ENCODE peak calls at places on chromosomes 4 and X, in seven cellular contexts. One of them, this sample, is unnamed.

GRCh38 chr4:91958651-91959050 is 345.1 kb upstream of the GRID2 start:
- DNase-seq in AG04450: no peak
- DNase-seq in neural crest cell: no peak
- DNase-seq in suprapubic skin: no peak
- DNase-seq in glutamatergic neuron: no peak
- DNase-seq in SK-N-SH: peak
- DNase-seq in IMR-90: peak
- DNase-seq in this sample: no peak

GRCh38 chr4:37815591-37815990 is 10.9 kb upstream of the PGM2 start:
- DNase-seq in IMR-90: no peak
- DNase-seq in SK-N-SH: no peak
- DNase-seq in glutamatergic neuron: no peak
- DNase-seq in suprapubic skin: no peak
- DNase-seq in neural crest cell: no peak
- DNase-seq in AG04450: no peak
- DNase-seq in this sample: no peak

GRCh38 chr4:15478724-15479088 is 9.0 kb downstream of the CC2D2A start:
- DNase-seq in glutamatergic neuron: no peak
- DNase-seq in suprapubic skin: no peak
- DNase-seq in AG04450: no peak
- DNase-seq in IMR-90: no peak
- DNase-seq in neural crest cell: no peak
- DNase-seq in SK-N-SH: no peak
- DNase-seq in this sample: no peak

GRCh38 chr4:80611366-80611765 is 275.8 kb downstream of the CFAP299 start:
- DNase-seq in neural crest cell: no peak
- DNase-seq in glutamatergic neuron: no peak
- DNase-seq in SK-N-SH: no peak
- DNase-seq in suprapubic skin: no peak
- DNase-seq in IMR-90: no peak
- DNase-seq in AG04450: no peak
- DNase-seq in this sample: no peak

GRCh38 chr4:56741595-56741994 is 60.5 kb upstream of the HOPX start:
- DNase-seq in suprapubic skin: no peak
- DNase-seq in AG04450: no peak
- DNase-seq in glutamatergic neuron: no peak
- DNase-seq in IMR-90: no peak
- DNase-seq in SK-N-SH: no peak
- DNase-seq in neural crest cell: no peak
- DNase-seq in this sample: no peak

GRCh38 chrX:94401426-94401825 is 727.4 kb downstream of the FAM133A start:
- DNase-seq in glutamatergic neuron: no peak
- DNase-seq in AG04450: no peak
- DNase-seq in neural crest cell: no peak
- DNase-seq in SK-N-SH: no peak
- DNase-seq in IMR-90: no peak
- DNase-seq in suprapubic skin: no peak
- DNase-seq in this sample: no peak

GRCh38 chr4:3796960-3797359 is 30.8 kb downstream of the ADRA2C start:
- DNase-seq in suprapubic skin: no peak
- DNase-seq in SK-N-SH: no peak
- DNase-seq in IMR-90: no peak
- DNase-seq in neural crest cell: no peak
- DNase-seq in AG04450: no peak
- DNase-seq in glutamatergic neuron: no peak
- DNase-seq in this sample: no peak

GRCh38 chrX:16458208-16458607 is 191.8 kb upstream of the S100G start:
- DNase-seq in SK-N-SH: no peak
- DNase-seq in IMR-90: no peak
- DNase-seq in AG04450: no peak
- DNase-seq in suprapubic skin: no peak
- DNase-seq in neural crest cell: no peak
- DNase-seq in glutamatergic neuron: no peak
- DNase-seq in this sample: no peak

GRCh38 chr4:55312491-55313101 is 33.4 kb upstream of the SRD5A3 start:
- DNase-seq in suprapubic skin: peak
- DNase-seq in glutamatergic neuron: no peak
- DNase-seq in SK-N-SH: peak
- DNase-seq in IMR-90: peak
- DNase-seq in neural crest cell: peak
- DNase-seq in AG04450: no peak
- DNase-seq in this sample: peak

GRCh38 chr4:168852387-168852786 is 157.7 kb downstream of the CBR4 start:
- DNase-seq in glutamatergic neuron: no peak
- DNase-seq in IMR-90: no peak
- DNase-seq in AG04450: no peak
- DNase-seq in SK-N-SH: no peak
- DNase-seq in neural crest cell: no peak
- DNase-seq in suprapubic skin: no peak
- DNase-seq in this sample: no peak

GRCh38 chrX:118418811-118419251 is 72.9 kb downstream of the WDR44 start:
- DNase-seq in glutamatergic neuron: no peak
- DNase-seq in SK-N-SH: no peak
- DNase-seq in AG04450: no peak
- DNase-seq in suprapubic skin: no peak
- DNase-seq in neural crest cell: no peak
- DNase-seq in IMR-90: no peak
- DNase-seq in this sample: no peak

GRCh38 chrX:110286126-110286525 is 31.8 kb downstream of the AMMECR1 start:
- DNase-seq in AG04450: peak
- DNase-seq in neural crest cell: no peak
- DNase-seq in SK-N-SH: no peak
- DNase-seq in IMR-90: peak
- DNase-seq in suprapubic skin: no peak
- DNase-seq in glutamatergic neuron: no peak
- DNase-seq in this sample: peak

GRCh38 chr4:63717384-63717783 is 691.9 kb downstream of the TECRL start:
- DNase-seq in neural crest cell: no peak
- DNase-seq in glutamatergic neuron: no peak
- DNase-seq in AG04450: no peak
- DNase-seq in SK-N-SH: peak
- DNase-seq in IMR-90: no peak
- DNase-seq in suprapubic skin: no peak
- DNase-seq in this sample: no peak

GRCh38 chr4:152243890-152244595 is 291.8 kb downstream of the FBXW7 start:
- DNase-seq in glutamatergic neuron: no peak
- DNase-seq in IMR-90: no peak
- DNase-seq in AG04450: no peak
- DNase-seq in suprapubic skin: no peak
- DNase-seq in neural crest cell: no peak
- DNase-seq in SK-N-SH: no peak
- DNase-seq in this sample: no peak

GRCh38 chr4:14345356-14345775 is 656.9 kb upstream of the CPEB2 start:
- DNase-seq in IMR-90: peak
- DNase-seq in SK-N-SH: no peak
- DNase-seq in glutamatergic neuron: no peak
- DNase-seq in neural crest cell: no peak
- DNase-seq in AG04450: no peak
- DNase-seq in suprapubic skin: no peak
- DNase-seq in this sample: no peak

GRCh38 chrX:139803224-139803623 is 95.3 kb upstream of the MCF2 start:
- DNase-seq in suprapubic skin: no peak
- DNase-seq in AG04450: no peak
- DNase-seq in IMR-90: no peak
- DNase-seq in SK-N-SH: no peak
- DNase-seq in glutamatergic neuron: no peak
- DNase-seq in neural crest cell: no peak
- DNase-seq in this sample: no peak

GRCh38 chr4:88195666-88196365 is 37.4 kb upstream of the ABCG2 start:
- DNase-seq in glutamatergic neuron: no peak
- DNase-seq in SK-N-SH: no peak
- DNase-seq in AG04450: no peak
- DNase-seq in suprapubic skin: no peak
- DNase-seq in neural crest cell: no peak
- DNase-seq in IMR-90: no peak
- DNase-seq in this sample: no peak

GRCh38 chr4:72564184-72564583 is 4.8 kb downstream of the ADAMTS3 start:
- DNase-seq in AG04450: no peak
- DNase-seq in neural crest cell: no peak
- DNase-seq in SK-N-SH: no peak
- DNase-seq in IMR-90: peak
- DNase-seq in glutamatergic neuron: no peak
- DNase-seq in suprapubic skin: no peak
- DNase-seq in this sample: no peak

GRCh38 chr4:55074386-55074785 is 51.0 kb downstream of the KDR start:
- DNase-seq in suprapubic skin: no peak
- DNase-seq in SK-N-SH: no peak
- DNase-seq in IMR-90: no peak
- DNase-seq in AG04450: no peak
- DNase-seq in neural crest cell: no peak
- DNase-seq in glutamatergic neuron: no peak
- DNase-seq in this sample: no peak

GRCh38 chr4:25057299-25057698 is 26.6 kb upstream of the LGI2 start:
- DNase-seq in AG04450: no peak
- DNase-seq in SK-N-SH: no peak
- DNase-seq in suprapubic skin: no peak
- DNase-seq in glutamatergic neuron: no peak
- DNase-seq in IMR-90: no peak
- DNase-seq in neural crest cell: no peak
- DNase-seq in this sample: no peak

GRCh38 chr4:119559044-119559647 is 69.5 kb downstream of the PDE5A start:
- DNase-seq in IMR-90: peak
- DNase-seq in glutamatergic neuron: no peak
- DNase-seq in AG04450: no peak
- DNase-seq in neural crest cell: no peak
- DNase-seq in SK-N-SH: peak
- DNase-seq in suprapubic skin: no peak
- DNase-seq in this sample: peak

GRCh38 chrX:47169726-47170515 is 23.7 kb upstream of the UBA1 start:
- DNase-seq in AG04450: no peak
- DNase-seq in suprapubic skin: peak
- DNase-seq in SK-N-SH: peak
- DNase-seq in neural crest cell: no peak
- DNase-seq in IMR-90: peak
- DNase-seq in glutamatergic neuron: no peak
- DNase-seq in this sample: no peak

GRCh38 chr4:56102581-56102980 is 153.8 kb downstream of the CEP135 start:
- DNase-seq in neural crest cell: no peak
- DNase-seq in SK-N-SH: no peak
- DNase-seq in glutamatergic neuron: peak
- DNase-seq in AG04450: no peak
- DNase-seq in suprapubic skin: no peak
- DNase-seq in IMR-90: no peak
- DNase-seq in this sample: no peak

GRCh38 chrX:28189011-28189410 is 207.8 kb upstream of the DCAF8L1 start:
- DNase-seq in AG04450: peak
- DNase-seq in glutamatergic neuron: no peak
- DNase-seq in suprapubic skin: no peak
- DNase-seq in neural crest cell: no peak
- DNase-seq in SK-N-SH: no peak
- DNase-seq in IMR-90: peak
- DNase-seq in this sample: no peak

GRCh38 chr4:26238782-26239647 is 81.8 kb upstream of the RBPJ start:
- DNase-seq in AG04450: no peak
- DNase-seq in glutamatergic neuron: peak
- DNase-seq in neural crest cell: peak
- DNase-seq in IMR-90: peak
- DNase-seq in suprapubic skin: no peak
- DNase-seq in SK-N-SH: no peak
- DNase-seq in this sample: no peak

GRCh38 chrX:37652589-37653271 is 32.9 kb upstream of the XK start:
- DNase-seq in IMR-90: no peak
- DNase-seq in neural crest cell: no peak
- DNase-seq in SK-N-SH: no peak
- DNase-seq in suprapubic skin: no peak
- DNase-seq in glutamatergic neuron: no peak
- DNase-seq in AG04450: no peak
- DNase-seq in this sample: no peak

GRCh38 chrX:79413009-79413408 is 45.9 kb upstream of the ITM2A start:
- DNase-seq in AG04450: no peak
- DNase-seq in IMR-90: peak
- DNase-seq in neural crest cell: no peak
- DNase-seq in suprapubic skin: no peak
- DNase-seq in SK-N-SH: peak
- DNase-seq in glutamatergic neuron: no peak
- DNase-seq in this sample: no peak

GRCh38 chr4:125155251-125155650 is 159.5 kb upstream of the FAT4 start:
- DNase-seq in IMR-90: no peak
- DNase-seq in suprapubic skin: no peak
- DNase-seq in SK-N-SH: no peak
- DNase-seq in glutamatergic neuron: no peak
- DNase-seq in neural crest cell: no peak
- DNase-seq in AG04450: no peak
- DNase-seq in this sample: no peak

GRCh38 chr4:19382993-19383392 is 868.7 kb upstream of the SLIT2 start:
- DNase-seq in glutamatergic neuron: no peak
- DNase-seq in IMR-90: peak
- DNase-seq in SK-N-SH: no peak
- DNase-seq in suprapubic skin: no peak
- DNase-seq in AG04450: no peak
- DNase-seq in neural crest cell: no peak
- DNase-seq in this sample: peak

GRCh38 chr4:8724436-8725070 is 132.0 kb downstream of the CPZ start:
- DNase-seq in AG04450: no peak
- DNase-seq in IMR-90: no peak
- DNase-seq in suprapubic skin: peak
- DNase-seq in SK-N-SH: no peak
- DNase-seq in neural crest cell: no peak
- DNase-seq in glutamatergic neuron: no peak
- DNase-seq in this sample: no peak
- TF ChIP-seq CTCF in AG04450: no peak
- TF ChIP-seq CTCF in IMR-90: no peak
- TF ChIP-seq CTCF in suprapubic skin: no peak
- TF ChIP-seq CTCF in SK-N-SH: no peak
- TF ChIP-seq CTCF in neural crest cell: no peak
- TF ChIP-seq CTCF in glutamatergic neuron: no peak
- TF ChIP-seq CTCF in this sample: no peak

GRCh38 chrX:111876646-111877045 is 665 bp downstream of the TRPC5OS start:
- DNase-seq in IMR-90: no peak
- DNase-seq in SK-N-SH: no peak
- DNase-seq in suprapubic skin: no peak
- DNase-seq in AG04450: no peak
- DNase-seq in glutamatergic neuron: no peak
- DNase-seq in neural crest cell: no peak
- DNase-seq in this sample: no peak
- TF ChIP-seq CTCF in IMR-90: no peak
- TF ChIP-seq CTCF in SK-N-SH: no peak
- TF ChIP-seq CTCF in suprapubic skin: no peak
- TF ChIP-seq CTCF in AG04450: no peak
- TF ChIP-seq CTCF in glutamatergic neuron: no peak
- TF ChIP-seq CTCF in neural crest cell: no peak
- TF ChIP-seq CTCF in this sample: no peak

GRCh38 chr4:101933855-101934254 is 143.3 kb downstream of the BANK1 start:
- DNase-seq in IMR-90: no peak
- DNase-seq in SK-N-SH: peak
- DNase-seq in neural crest cell: no peak
- DNase-seq in suprapubic skin: no peak
- DNase-seq in AG04450: no peak
- DNase-seq in glutamatergic neuron: no peak
- DNase-seq in this sample: no peak

GRCh38 chr4:101931619-101932018 is 141.1 kb downstream of the BANK1 start:
- DNase-seq in glutamatergic neuron: no peak
- DNase-seq in SK-N-SH: no peak
- DNase-seq in neural crest cell: no peak
- DNase-seq in suprapubic skin: no peak
- DNase-seq in IMR-90: no peak
- DNase-seq in AG04450: no peak
- DNase-seq in this sample: no peak
- TF ChIP-seq CTCF in glutamatergic neuron: no peak
- TF ChIP-seq CTCF in SK-N-SH: no peak
- TF ChIP-seq CTCF in neural crest cell: no peak
- TF ChIP-seq CTCF in suprapubic skin: no peak
- TF ChIP-seq CTCF in IMR-90: no peak
- TF ChIP-seq CTCF in AG04450: no peak
- TF ChIP-seq CTCF in this sample: no peak

GRCh38 chr4:116899536-116899935 is 185.8 kb downstream of the TRAM1L1 start:
- DNase-seq in neural crest cell: no peak
- DNase-seq in AG04450: no peak
- DNase-seq in SK-N-SH: peak
- DNase-seq in suprapubic skin: no peak
- DNase-seq in glutamatergic neuron: no peak
- DNase-seq in IMR-90: no peak
- DNase-seq in this sample: no peak
- TF ChIP-seq CTCF in neural crest cell: no peak
- TF ChIP-seq CTCF in AG04450: no peak
- TF ChIP-seq CTCF in SK-N-SH: no peak
- TF ChIP-seq CTCF in suprapubic skin: no peak
- TF ChIP-seq CTCF in glutamatergic neuron: no peak
- TF ChIP-seq CTCF in IMR-90: no peak
- TF ChIP-seq CTCF in this sample: no peak

This sample was measured in HFF-Myc.